ENCODE peak calls at places on chromosomes 5 and 9, in five cellular contexts. S, T, B, U and L are unnamed samples. For H3K4me1, the result is how much of the 10 kb centered on the place peaks cover.

GRCh38 chr5:168300377-168301182 is 9.1 kb downstream of the WWC1 start:
- DNase-seq in S (no peak), T (no peak), B (no peak), U (no peak), L (no peak)

GRCh38 chr9:89522261-89522978 is 24.5 kb upstream of the SEMA4D start:
- DNase-seq in S (no peak), T (no peak), B (no peak), U (peak), L (no peak)

GRCh38 chr5:142426676-142427364 is 102.0 kb upstream of the SPRY4 start:
- DNase-seq in S (no peak), T (no peak), B (no peak), U (no peak), L (no peak)

GRCh38 chr5:61348437-61348836 is 16.4 kb downstream of the ZSWIM6 start:
- DNase-seq in S (no peak), T (no peak), B (no peak), U (no peak), L (no peak)

GRCh38 chr5:24788829-24789509 is 144.2 kb upstream of the CDH10 start:
- DNase-seq in S (no peak), T (no peak), B (no peak), U (no peak), L (no peak)

GRCh38 chr9:87099383-87099782 is 152.1 kb upstream of the GAS1 start:
- DNase-seq in S (no peak), T (no peak), B (no peak), U (no peak), L (no peak)

GRCh38 chr5:128406863-128407262 is 131.2 kb downstream of the FBN2 start:
- DNase-seq in S (no peak), T (no peak), B (peak), U (no peak), L (no peak)

GRCh38 chr5:67166460-67166871 is 30.1 kb downstream of the CD180 start:
- DNase-seq in S (peak), T (no peak), B (no peak), U (peak), L (no peak)

GRCh38 chr5:15956622-15957021 is 223.0 kb downstream of the MARCHF11 start:
- DNase-seq in S (no peak), T (no peak), B (no peak), U (no peak), L (no peak)

GRCh38 chr5:2575292-2575691 is 176.2 kb downstream of the IRX2 start:
- DNase-seq in S (no peak), T (no peak), B (no peak), U (no peak), L (no peak)

GRCh38 chr9:73441890-73442818 is 290.5 kb downstream of the ANXA1 start:
- DNase-seq in S (no peak), T (no peak), B (no peak), U (no peak), L (no peak)

GRCh38 chr9:65435464-65435863 is 150.5 kb upstream of the FOXD4L5 start:
- DNase-seq in S (no peak), T (no peak), B (no peak), U (no peak), L (no peak)

GRCh38 chr9:77714077-77714549 is 66.0 kb upstream of the GNA14 start:
- DNase-seq in S (no peak), T (no peak), B (peak), U (no peak), L (no peak)

GRCh38 chr5:115333164-115333563 is 36.7 kb upstream of the CCDC112 start:
- DNase-seq in S (no peak), T (no peak), B (peak), U (no peak), L (no peak)

GRCh38 chr5:144328980-144329379 is 158.3 kb downstream of the KCTD16 start:
- DNase-seq in S (no peak), T (no peak), B (no peak), U (no peak), L (no peak)

GRCh38 chr5:175658299-175659145 is 651 bp downstream of the HRH2 start:
- DNase-seq in S (no peak), T (peak), B (no peak), U (no peak), L (no peak)

GRCh38 chr5:161312882-161313281 is 233.6 kb downstream of the GABRB2 start:
- DNase-seq in S (no peak), T (no peak), B (no peak), U (no peak), L (no peak)

GRCh38 chr5:152332696-152333095 is 72.4 kb downstream of the NMUR2 start:
- DNase-seq in S (no peak), T (no peak), B (no peak), U (no peak), L (no peak)

GRCh38 chr5:68178579-68178978 is 37.0 kb upstream of the PIK3R1 start:
- DNase-seq in S (no peak), T (no peak), B (no peak), U (no peak), L (no peak)

GRCh38 chr5:66307647-66308257 is 163.7 kb downstream of the SREK1 start:
- DNase-seq in S (no peak), T (peak), B (peak), U (no peak), L (no peak)

GRCh38 chr9:34046784-34047379 is 1.8 kb downstream of the UBAP2 start:
- DNase-seq in S (no peak), T (no peak), B (peak), U (no peak), L (no peak)

GRCh38 chr9:138008081-138008841 is 130.7 kb downstream of the CACNA1B start:
- DNase-seq in S (peak), T (no peak), B (no peak), U (no peak), L (no peak)

GRCh38 chr5:96084874-96085545 is 123.4 kb upstream of the ELL2 start:
- DNase-seq in S (no peak), T (no peak), B (no peak), U (no peak), L (no peak)

GRCh38 chr5:57202811-57203210 is 29.0 kb downstream of the GPBP1 start:
- DNase-seq in S (no peak), T (no peak), B (peak), U (no peak), L (no peak)

GRCh38 chr5:132417010-132417439 is 47.5 kb downstream of the SLC22A5 start:
- DNase-seq in S (peak), T (no peak), B (no peak), U (no peak), L (no peak)

GRCh38 chr5:162768962-162769464 is 668.4 kb upstream of the CCNG1 start:
- DNase-seq in S (no peak), T (peak), B (no peak), U (no peak), L (no peak)

GRCh38 chr9:69122391-69123141 is 51.5 kb upstream of the TJP2 start:
- DNase-seq in S (no peak), T (peak), B (peak), U (no peak), L (no peak)

GRCh38 chr5:5323551-5323950 is 98.9 kb upstream of the ICE1 start:
- DNase-seq in S (no peak), T (no peak), B (no peak), U (no peak), L (no peak)

GRCh38 chr9:14400658-14400995 is 86.7 kb upstream of the NFIB start:
- DNase-seq in S (peak), T (no peak), B (peak), U (no peak), L (peak)

GRCh38 chr5:33565304-33565703 is 124.5 kb downstream of the TARS1 start:
- DNase-seq in S (peak), T (no peak), B (no peak), U (no peak), L (no peak)

GRCh38 chr9:71146511-71146910 is 25.1 kb upstream of the TRPM3 start:
- DNase-seq in S (no peak), T (no peak), B (no peak), U (no peak), L (no peak)

GRCh38 chr5:150623152-150623877 is 17.1 kb upstream of the SYNPO start:
- DNase-seq in S (no peak), T (no peak), B (peak), U (no peak), L (no peak)

GRCh38 chr5:143224672-143225071 is 178.8 kb downstream of the NR3C1 start:
- DNase-seq in S (no peak), T (no peak), B (peak), U (no peak), L (no peak)

GRCh38 chr5:169389318-169389717 is 88.4 kb upstream of the SLIT3 start:
- DNase-seq in S (no peak), T (no peak), B (no peak), U (no peak), L (no peak)

GRCh38 chr9:7097040-7097715 is 339.4 kb downstream of the KDM4C start:
- DNase-seq in S (no peak), T (no peak), B (no peak), U (no peak), L (no peak)

GRCh38 chr9:22211588-22212360 is 202.7 kb upstream of the CDKN2B start:
- DNase-seq in S (no peak), T (no peak), B (peak), U (no peak), L (no peak)

GRCh38 chr5:87393331-87393730 is 19.4 kb downstream of the CCNH start:
- DNase-seq in S (no peak), T (no peak), B (peak), U (no peak), L (no peak)

DNA sequence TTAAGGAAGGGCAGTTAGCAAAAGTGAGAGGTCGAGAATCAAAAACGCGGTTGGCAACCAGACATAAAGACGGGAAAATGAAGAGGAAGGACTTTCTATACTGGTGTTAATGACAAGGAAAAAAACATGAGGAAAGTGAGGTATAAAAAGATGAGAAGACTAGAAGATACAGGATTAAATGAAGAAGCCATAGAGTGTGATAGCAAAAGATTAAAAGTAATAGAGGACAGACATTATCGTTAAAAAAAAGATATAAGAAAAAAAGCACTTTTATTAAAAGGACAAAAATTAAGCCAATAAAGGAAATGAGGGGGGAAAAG is 1.7 kb upstream of the SSBP2 start:
- DNase-seq in S (no peak), T (no peak), B (no peak), U (no peak), L (no peak)
- H3K4me1 ChIP-seq in S (under half), T (under half), B (under half), U (under half), L (under half)

DNA sequence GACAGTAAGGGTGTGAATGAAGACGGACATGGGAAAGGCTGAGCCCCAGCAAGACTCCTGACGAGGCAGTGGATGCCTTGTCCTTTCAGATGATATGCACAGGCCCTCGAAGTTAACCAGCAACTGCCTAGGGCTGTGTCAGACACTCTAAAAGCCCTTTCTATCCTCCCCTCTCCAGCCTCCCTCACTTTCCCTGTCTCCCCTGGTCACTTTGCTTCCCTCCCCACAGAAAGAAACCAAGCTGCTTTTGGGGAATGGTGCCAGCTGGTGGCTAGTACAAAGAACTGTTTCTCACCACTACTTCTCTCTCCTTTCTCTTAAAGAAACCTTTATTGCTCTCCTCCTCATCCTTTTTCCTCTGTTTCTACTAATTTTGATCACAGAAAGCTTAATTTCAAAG is 21.4 kb downstream of the LHFPL2 start:
- DNase-seq in S (peak), T (no peak), B (no peak), U (no peak), L (no peak)
- TF ChIP-seq CTCF in S (no peak), T (peak), B (peak), U (no peak), L (peak)

GRCh38 chr9:133708770-133709611 is 29.2 kb downstream of the SARDH start:
- DNase-seq in S (peak), T (peak), B (no peak), U (peak), L (no peak)
- H3K4me1 ChIP-seq in S (under half), T (under half), B (under half), U (under half), L (under half)

DNA sequence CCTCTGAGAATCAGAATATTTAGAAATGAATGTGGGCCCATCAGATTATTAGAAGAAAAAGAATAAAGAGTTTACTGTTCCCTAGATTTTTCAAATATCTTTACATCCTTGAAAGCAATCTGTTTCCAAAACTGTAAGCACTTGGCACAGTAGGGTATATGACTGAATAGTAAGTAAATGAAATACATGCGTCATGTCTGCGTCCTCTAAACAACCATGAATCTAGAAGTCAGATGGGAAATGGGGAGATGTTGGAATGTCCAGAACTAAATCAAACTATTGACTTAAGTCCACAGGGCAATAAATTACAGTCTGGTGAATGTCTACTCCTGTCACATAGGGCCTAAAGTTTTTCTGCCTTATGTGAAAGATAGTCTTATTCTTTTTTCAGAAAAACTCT is 26.2 kb downstream of the TTC23L start:
- DNase-seq in S (no peak), T (no peak), B (no peak), U (no peak), L (no peak)
- TF ChIP-seq CTCF in S (no peak), T (no peak), B (no peak), U (no peak), L (no peak)

GRCh38 chr9:4117835-4118610 is 181.8 kb downstream of the GLIS3 start:
- DNase-seq in S (no peak), T (no peak), B (no peak), U (peak), L (no peak)
- H3K4me1 ChIP-seq in S (under half), T (under half), B (under half), U (under half), L (under half)

DNA sequence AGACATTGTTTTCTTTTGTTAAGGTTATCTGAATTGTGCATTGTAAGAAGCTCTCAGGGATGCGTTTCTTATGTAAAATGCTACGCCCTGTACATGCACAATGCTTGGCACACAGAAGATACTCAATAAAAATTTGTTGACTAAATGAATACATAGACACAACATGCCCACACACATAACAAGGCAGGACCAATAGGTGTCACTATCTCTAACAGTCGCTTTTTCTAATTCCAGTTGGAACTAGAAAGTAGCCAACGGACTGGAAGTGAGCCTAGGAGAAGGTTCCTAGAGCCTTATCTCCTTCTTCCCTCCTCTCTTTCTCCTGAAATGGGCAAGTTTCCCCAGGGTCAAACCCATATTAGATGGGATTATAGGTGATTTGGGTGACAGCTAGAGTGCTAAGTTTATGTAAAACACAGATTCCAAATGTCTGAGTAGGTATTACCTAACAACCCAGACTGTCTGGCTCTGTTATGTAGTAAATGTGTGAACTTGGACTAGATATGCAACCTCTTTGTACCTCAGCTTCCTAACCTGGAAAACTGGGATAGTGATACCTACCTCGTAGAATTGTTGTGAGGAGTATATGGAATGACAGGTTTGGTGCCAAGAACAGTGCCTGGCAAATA is 603.0 kb downstream of the RAB3C start:
- DNase-seq in S (no peak), T (no peak), B (no peak), U (no peak), L (no peak)
- TF ChIP-seq CTCF in S (no peak), T (no peak), B (no peak), U (no peak), L (no peak)

DNA sequence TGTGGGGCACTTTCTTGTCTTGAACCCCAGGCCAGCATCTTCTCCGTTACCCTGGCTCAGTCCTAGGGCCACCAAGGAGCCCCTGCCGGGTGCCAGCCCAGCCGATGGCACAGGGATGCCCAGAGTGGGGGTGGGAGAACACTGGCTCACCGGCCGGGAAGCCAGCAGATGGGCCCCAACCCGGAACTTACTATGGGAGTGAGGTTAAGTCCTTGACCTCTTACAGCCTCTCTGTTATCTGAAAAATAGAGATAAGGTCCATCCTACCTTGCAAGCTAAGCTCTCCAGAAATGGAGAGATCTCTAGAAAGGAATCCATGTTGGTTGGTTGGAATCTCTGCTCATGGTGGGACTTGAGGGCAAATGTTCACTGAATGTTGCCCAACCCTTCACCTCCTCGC is 20.8 kb downstream of the SH3PXD2B start:
- DNase-seq in S (no peak), T (no peak), B (no peak), U (no peak), L (no peak)
- H3K4me1 ChIP-seq in S (half or more), T (half or more), B (under half), U (under half), L (half or more)

GRCh38 chr9:114238919-114239879 is 83.7 kb upstream of the ORM1 start:
- DNase-seq in S (no peak), T (peak), B (peak), U (no peak), L (no peak)
- TF ChIP-seq CTCF in S (no peak), T (peak), B (peak), U (no peak), L (peak)

DNA sequence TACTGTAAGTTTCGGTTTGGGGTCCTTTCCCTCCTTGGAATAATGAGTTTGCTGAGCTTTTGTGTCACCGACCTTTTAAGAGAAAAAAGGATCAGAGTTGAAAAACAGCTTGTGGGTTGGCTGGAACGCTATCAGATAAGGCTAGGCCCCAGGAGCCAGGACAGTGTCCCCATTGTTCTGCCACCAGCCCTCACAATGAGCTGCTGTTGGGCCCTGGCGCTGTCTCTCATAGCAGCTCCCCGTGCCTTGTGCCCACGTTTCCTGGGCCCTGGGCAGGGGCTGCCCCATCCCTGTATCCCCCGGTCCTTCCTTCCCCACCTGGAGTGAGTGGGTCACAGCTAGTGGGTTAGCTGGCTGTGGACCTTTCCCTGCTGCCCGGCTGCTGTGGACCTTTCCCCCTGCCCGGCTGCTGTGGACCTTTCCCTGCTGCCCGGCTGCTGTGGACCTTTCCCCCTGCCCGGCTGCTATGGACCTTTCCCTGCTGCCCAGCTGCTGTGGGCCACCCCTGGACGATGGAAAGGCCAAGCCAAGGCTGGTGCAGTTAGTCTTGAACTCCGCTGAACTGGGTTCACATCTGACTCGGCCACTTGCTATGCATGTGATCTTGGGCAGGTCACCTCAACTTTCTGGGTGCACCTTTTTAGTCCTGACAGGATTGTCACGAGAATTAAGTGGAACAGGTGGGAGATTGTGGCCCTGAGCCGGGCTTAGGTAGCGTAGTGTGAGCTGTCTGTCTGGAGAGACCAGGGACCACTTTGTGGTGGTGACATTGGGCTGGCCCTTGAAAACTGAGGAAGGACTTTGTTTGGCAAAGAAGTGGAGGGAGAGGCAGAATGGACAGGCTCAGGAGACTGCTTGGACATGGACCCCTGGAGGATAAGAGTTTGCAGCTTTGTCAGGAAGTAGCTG is 99.5 kb downstream of the DAB2IP start:
- DNase-seq in S (no peak), T (no peak), B (no peak), U (no peak), L (no peak)
- H3K4me1 ChIP-seq in S (half or more), T (under half), B (under half), U (under half), L (under half)